ENCODE peak calls at places on chromosomes 5 and 9, in seven cellular contexts. A is epithelial cell of esophagus; J is activated CD4-positive, alpha-beta T cell treated with anti-CD3 and anti-CD28 coated beads, Interleukin-2, amount 10 ng/mL, durations not matched to agents 7 days and 5 days; L is mammary epithelial cell; F is ELR; E is uterus; C is esophagus squamous epithelium. Z is an unnamed sample.

GRCh38 chr5:73902327-73903051 is 276.5 kb downstream of the ARHGEF28 start:
- DNase-seq in A (peak), J (peak), L (peak), F (peak), E (no peak), C (no peak), Z (no peak)

GRCh38 chr9:92534199-92535159 is 1.3 kb downstream of the ECM2 start:
- DNase-seq in A (no peak), J (no peak), L (peak), F (no peak), E (no peak), C (no peak), Z (no peak)

GRCh38 chr9:4762889-4763521 is 22.0 kb upstream of the AK3 start:
- DNase-seq in A (peak), J (no peak), L (no peak), F (no peak), E (peak), C (no peak), Z (no peak)

GRCh38 chr5:6597557-6597956 is 35.3 kb downstream of the NSUN2 start:
- DNase-seq in A (no peak), J (no peak), L (no peak), F (no peak), E (no peak), C (no peak), Z (no peak)

GRCh38 chr5:180594311-180595045 is 3.2 kb upstream of the SCGB3A1 start:
- DNase-seq in A (no peak), J (no peak), L (no peak), F (no peak), E (no peak), C (no peak), Z (no peak)

GRCh38 chr9:13205824-13206223 is 73.7 kb downstream of the MPDZ start:
- DNase-seq in A (peak), J (no peak), L (no peak), F (no peak), E (no peak), C (no peak), Z (no peak)

GRCh38 chr9:94903961-94904421 is 177.5 kb downstream of the AOPEP start:
- DNase-seq in A (no peak), J (no peak), L (no peak), F (peak), E (no peak), C (no peak), Z (no peak)

GRCh38 chr9:33466565-33467495 is 6.9 kb downstream of the NOL6 start:
- DNase-seq in A (peak), J (peak), L (no peak), F (peak), E (peak), C (no peak), Z (peak)

GRCh38 chr5:77024490-77024889 is 5.7 kb upstream of the AGGF1 start:
- DNase-seq in A (no peak), J (no peak), L (no peak), F (no peak), E (no peak), C (no peak), Z (no peak)

GRCh38 chr5:135625961-135626360 is 47.2 kb upstream of the CXCL14 start:
- DNase-seq in A (no peak), J (no peak), L (no peak), F (no peak), E (no peak), C (no peak), Z (no peak)

GRCh38 chr5:111668713-111669112 is 88.3 kb downstream of the NREP start:
- DNase-seq in A (peak), J (no peak), L (peak), F (peak), E (no peak), C (no peak), Z (no peak)

GRCh38 chr9:133731876-133732321 is 6.3 kb downstream of the SARDH start:
- DNase-seq in A (no peak), J (no peak), L (peak), F (peak), E (no peak), C (no peak), Z (no peak)

GRCh38 chr5:135895474-135896006 is at the start of gene IL9:
- DNase-seq in A (no peak), J (no peak), L (no peak), F (no peak), E (no peak), C (no peak), Z (no peak)

GRCh38 chr5:5330723-5331530 is 91.5 kb upstream of the ICE1 start:
- DNase-seq in A (no peak), J (no peak), L (no peak), F (no peak), E (no peak), C (no peak), Z (no peak)

GRCh38 chr5:33401482-33402390 is 39.0 kb upstream of the TARS1 start:
- DNase-seq in A (peak), J (no peak), L (peak), F (peak), E (no peak), C (no peak), Z (no peak)

GRCh38 chr9:111038336-111039202 is at the start of gene LPAR1:
- DNase-seq in A (peak), J (no peak), L (peak), F (peak), E (peak), C (no peak), Z (no peak)